ENCODE peak calls at places on chromosomes 13 and 19, in nine cellular contexts. L is left lung, Q is heart left ventricle, O is astrocyte of the spinal cord, V is AG04450, D is right atrium auricular region, H is epithelial cell of esophagus, N is RWPE1, S is BJ. I is an unnamed sample.

GRCh38 chr13:97944396-97945029 is 9.0 kb upstream of the IPO5 start:
- DNase-seq in N (peak; percentile 5), D (no peak), V (no peak), Q (no peak), O (peak; percentile 52), S (no peak), H (peak; percentile 24), L (no peak), I (no peak)

GRCh38 chr19:15425321-15425950 is 6.6 kb upstream of the AKAP8L start:
- DNase-seq in N (no peak), V (no peak), D (no peak), Q (no peak), L (no peak), S (no peak), H (no peak), O (no peak), I (no peak)

GRCh38 chr19:10929402-10929794 is 787 bp downstream of the TIMM29 start:
- DNase-seq in V (no peak), S (no peak), L (no peak), N (no peak), O (no peak), Q (no peak), D (no peak), H (peak; percentile 46), I (no peak)

GRCh38 chr13:32837307-32837972 is 178.8 kb upstream of the KL start:
- DNase-seq in S (no peak), V (no peak), Q (no peak), L (no peak), H (no peak), O (no peak), D (no peak), N (no peak), I (no peak)

GRCh38 chr19:21901861-21902260 is 65.9 kb upstream of the ZNF43 start:
- DNase-seq in N (no peak), V (no peak), S (no peak), L (no peak), Q (no peak), O (no peak), H (no peak), D (no peak), I (no peak)

GRCh38 chr13:75637101-75637774 is 1.1 kb downstream of the LMO7 start:
- DNase-seq in Q (no peak), D (no peak), V (no peak), O (peak; percentile 36), H (no peak), N (no peak), L (no peak), S (no peak), I (no peak)

GRCh38 chr19:54523403-54523802 is 20.8 kb downstream of the LAIR2 start:
- DNase-seq in H (peak; percentile 3), Q (no peak), L (no peak), O (no peak), N (peak; percentile 57), S (no peak), D (no peak), V (no peak), I (no peak)

GRCh38 chr19:38265213-38265861 is 964 bp downstream of the SPINT2 start:
- DNase-seq in O (no peak), V (no peak), N (peak; percentile 34), H (peak; percentile 66), Q (no peak), L (peak; percentile 62), D (no peak), S (no peak), I (no peak)

GRCh38 chr19:33794578-33795369 is 1.9 kb upstream of the KCTD15 start:
- DNase-seq in V (no peak), S (no peak), D (no peak), N (no peak), Q (no peak), L (no peak), O (peak; percentile 50), H (no peak), I (no peak)

GRCh38 chr13:51524312-51524711 is 60.0 kb upstream of the WDFY2 start:
- DNase-seq in Q (no peak), D (no peak), H (peak; percentile 30), N (no peak), S (no peak), L (no peak), O (no peak), V (no peak), I (no peak)

GRCh38 chr13:90498816-90499215 is 848.7 kb upstream of the MIR17HG start:
- DNase-seq in L (no peak), O (no peak), H (no peak), D (no peak), Q (no peak), N (no peak), V (no peak), S (no peak), I (no peak)

GRCh38 chr19:18848860-18849661 is 17.3 kb downstream of the UPF1 start:
- DNase-seq in S (no peak), O (no peak), V (no peak), D (peak; percentile 82), N (peak; percentile 16), H (peak; percentile 31), Q (peak; percentile 80), L (peak; percentile 74), I (no peak)

GRCh38 chr19:41870401-41870873 is 6.6 kb upstream of the CD79A start:
- DNase-seq in O (peak; percentile 24), N (no peak), L (no peak), S (no peak), D (no peak), H (peak; percentile 34), V (no peak), Q (no peak), I (no peak)

GRCh38 chr13:22240716-22241115 is 569.8 kb downstream of the FGF9 start:
- DNase-seq in S (no peak), O (no peak), N (no peak), V (no peak), Q (no peak), H (no peak), L (no peak), D (no peak), I (no peak)

GRCh38 chr19:49637865-49638350 is 2.0 kb downstream of the RRAS start:
- DNase-seq in V (no peak), D (peak; percentile 92), N (peak; percentile 72), O (peak; percentile 65), S (peak; percentile 34), H (peak; percentile 87), Q (peak; percentile 93), L (peak; percentile 91), I (peak; percentile 93)

DNA sequence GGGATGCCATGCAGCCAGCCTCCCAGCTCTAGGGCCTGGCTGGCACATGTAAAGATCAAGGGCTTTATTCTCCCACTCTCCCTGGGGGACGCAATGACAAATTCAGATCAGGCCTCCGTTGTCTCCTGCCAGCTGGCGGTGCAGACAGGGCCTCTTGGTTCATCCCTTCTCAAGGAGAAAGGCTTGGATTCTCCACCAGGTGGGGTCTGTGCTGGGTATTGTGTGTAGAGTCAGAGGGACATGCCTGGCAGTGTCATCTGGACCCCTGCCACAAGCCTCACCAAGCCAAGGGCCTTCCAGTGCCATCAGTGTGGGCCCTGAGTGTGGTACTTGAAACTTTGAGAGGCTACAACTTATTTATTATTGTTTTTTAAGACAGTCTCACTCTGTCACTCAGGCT is 8.4 kb upstream of the PTPRS start:
- DNase-seq in L (no peak), V (no peak), S (no peak), Q (no peak), N (no peak), H (no peak), O (no peak), D (no peak), I (no peak)
- TF ChIP-seq CTCF in L (no peak), V (no peak), S (peak; percentile 9), Q (no peak), N (no peak), H (no peak), O (peak; percentile 12), D (no peak), I (no peak)

GRCh38 chr19:16604615-16605014 is 23.4 kb downstream of the MED26 start:
- DNase-seq in O (no peak), V (no peak), D (no peak), L (no peak), S (no peak), Q (no peak), H (no peak), N (no peak), I (no peak)
- TF ChIP-seq CTCF in O (no peak), V (no peak), D (no peak), L (no peak), S (no peak), Q (no peak), H (no peak), N (no peak), I (no peak)

GRCh38 chr19:3656073-3656746 is 29.6 kb upstream of the CACTIN start:
- DNase-seq in O (no peak), V (no peak), H (peak; percentile 2), L (no peak), N (peak; percentile 37), S (no peak), Q (no peak), D (no peak), I (no peak)

GRCh38 chr19:3652422-3652821 is 25.8 kb upstream of the CACTIN start:
- DNase-seq in Q (no peak), S (no peak), L (no peak), N (no peak), O (no peak), V (no peak), H (no peak), D (no peak), I (no peak)

GRCh38 chr19:3655402-3656072 is 28.9 kb upstream of the CACTIN start:
- DNase-seq in L (no peak), Q (no peak), V (peak; percentile 87), D (no peak), S (peak; percentile 82), H (peak; percentile 83), N (peak; percentile 93), O (peak; percentile 94), I (peak; percentile 90)

GRCh38 chr19:3653081-3653795 is 26.6 kb upstream of the CACTIN start:
- DNase-seq in V (no peak), L (no peak), O (no peak), Q (no peak), H (no peak), D (no peak), N (no peak), S (no peak), I (no peak)

DNA sequence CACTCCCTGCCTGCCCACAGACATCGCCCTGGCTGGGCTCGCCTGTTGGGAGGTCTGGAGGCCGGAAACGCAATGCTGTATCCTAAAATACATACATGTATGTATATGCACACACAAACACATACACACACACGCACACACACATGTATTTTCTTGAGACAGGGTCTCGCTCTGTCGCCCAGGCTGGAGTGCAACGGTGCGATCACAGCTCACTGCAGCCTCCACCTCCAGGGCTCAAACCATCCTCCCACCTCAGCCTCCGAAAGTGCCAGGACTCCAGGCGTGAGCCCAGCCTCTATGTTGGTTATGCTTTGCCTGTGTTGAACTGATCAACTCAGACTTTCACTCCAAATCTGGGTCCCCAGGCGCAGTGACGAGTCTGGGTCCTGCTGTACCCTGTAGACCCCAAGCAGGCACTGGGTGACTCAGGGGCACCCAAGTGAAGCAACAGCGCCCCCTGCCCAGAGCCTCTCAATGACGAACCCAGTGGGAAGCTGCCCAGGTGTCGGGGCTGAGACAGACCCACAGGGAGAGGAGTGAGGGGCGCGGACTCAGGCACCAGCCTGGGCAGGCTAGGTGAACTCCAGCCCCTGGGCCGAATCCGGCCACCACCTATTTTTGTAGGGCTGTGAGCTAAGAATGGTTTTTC is 27.4 kb upstream of the CACTIN start:
- DNase-seq in D (no peak), L (no peak), H (no peak), O (no peak), Q (no peak), V (no peak), S (no peak), N (no peak), I (no peak)
- TF ChIP-seq CTCF in D (no peak), L (no peak), H (no peak), O (peak; percentile 18), Q (no peak), V (no peak), S (peak; percentile 20), N (no peak), I (peak; percentile 27)

GRCh38 chr19:40444181-40445005 is at the start of gene SERTAD3:
- DNase-seq in D (peak; percentile 98), Q (peak; percentile 98), S (no peak), H (peak; percentile 96), V (peak; percentile 82), N (peak; percentile 98), O (peak; percentile 97), L (peak; percentile 96), I (peak; percentile 99)
- TF ChIP-seq CTCF in D (peak; percentile 47), Q (no peak), S (no peak), H (no peak), V (no peak), N (peak; percentile 26), O (peak; percentile 35), L (peak; percentile 29), I (peak; percentile 34)